ENCODE peak calls at places on chromosome 7, in four cellular contexts. E is HEK293T, V is T1000, J is GM10248. X is an unnamed sample.

GRCh38 chr7:2255145-2256139 is 13.4 kb downstream of the NUDT1 start:
- DNase-seq in E (no peak), J (no peak), V (peak; percentile 16), X (no peak)

GRCh38 chr7:127589901-127590300 is 1.7 kb downstream of the ARF5 start:
- DNase-seq in J (no peak), V (no peak), E (no peak), X (no peak)

GRCh38 chr7:46444266-46444665 is 523.2 kb upstream of the IGFBP3 start:
- DNase-seq in E (no peak), V (no peak), J (no peak), X (no peak)

GRCh38 chr7:105309235-105310156 is 79.2 kb downstream of the SRPK2 start:
- DNase-seq in V (no peak), E (no peak), J (no peak), X (no peak)

GRCh38 chr7:112067609-112068540 is 138.3 kb downstream of the DOCK4 start:
- DNase-seq in J (no peak), E (no peak), V (no peak), X (no peak)

GRCh38 chr7:19776981-19777380 is 3.6 kb upstream of the TMEM196 start:
- DNase-seq in V (no peak), E (no peak), J (no peak), X (no peak)

GRCh38 chr7:80740778-80741545 is 102.5 kb downstream of the CD36 start:
- DNase-seq in V (no peak), J (no peak), E (no peak), X (no peak)

GRCh38 chr7:75937958-75938786 is 23.2 kb downstream of the POR start:
- DNase-seq in E (no peak), J (no peak), V (peak; percentile 63), X (no peak)

GRCh38 chr7:3056713-3057388 is 13.2 kb upstream of the CARD11 start:
- DNase-seq in E (no peak), V (no peak), J (no peak), X (no peak)

GRCh38 chr7:113366122-113366521 is 247.8 kb upstream of the SMIM30 start:
- DNase-seq in V (no peak), J (no peak), E (no peak), X (no peak)